ENCODE peak calls at places on chromosome 17, in seven cellular contexts. C is AML-193; L is stimulated activated CD8-positive, alpha-beta memory T cell treated with anti-CD3 and anti-CD28 coated beads, Interleukin-15, amount 100 ng/mL, for 1 hour; N is posterior vena cava; F is T-helper 1 cell; A is NCI-H748 treated with DMSO at 0.1 percent for 48 hours; P is H54. D is an unnamed sample.

GRCh38 chr17:37779554-37779953 is 34.7 kb upstream of the HNF1B start:
- DNase-seq in C (no peak), L (no peak), N (no peak), F (no peak), A (no peak), P (no peak), D (no peak)

GRCh38 chr17:46154151-46154816 is 38.9 kb downstream of the KANSL1 start:
- DNase-seq in C (no peak), L (no peak), N (peak; percentile 74), F (no peak), A (no peak), P (no peak), D (no peak)

GRCh38 chr17:18962494-18962815 is 10.5 kb downstream of the SLC5A10 start:
- DNase-seq in C (no peak), L (no peak), N (no peak), F (no peak), A (no peak), P (no peak), D (no peak)

GRCh38 chr17:68133370-68134045 is 98.0 kb downstream of the KPNA2 start:
- DNase-seq in C (no peak), L (no peak), N (no peak), F (no peak), A (no peak), P (no peak), D (no peak)

GRCh38 chr17:55964191-55964590 is 189.1 kb upstream of the ANKFN1 start:
- DNase-seq in C (no peak), L (no peak), N (no peak), F (no peak), A (no peak), P (no peak), D (no peak)

GRCh38 chr17:13544292-13544691 is 57.4 kb downstream of the HS3ST3A1 start:
- DNase-seq in C (no peak), L (no peak), N (no peak), F (no peak), A (no peak), P (peak; percentile 56), D (no peak)

GRCh38 chr17:82316651-82317393 is 586 bp downstream of the CD7 start:
- DNase-seq in C (no peak), L (no peak), N (no peak), F (no peak), A (no peak), P (no peak), D (no peak)

GRCh38 chr17:1966274-1967086 is 58.7 kb downstream of the RTN4RL1 start:
- DNase-seq in C (no peak), L (no peak), N (no peak), F (no peak), A (no peak), P (no peak), D (no peak)

GRCh38 chr17:14014647-14015046 is 54.7 kb upstream of the COX10 start:
- DNase-seq in C (no peak), L (no peak), N (no peak), F (no peak), A (no peak), P (no peak), D (no peak)

GRCh38 chr17:237406-237955 is 56.0 kb upstream of the DOC2B start:
- DNase-seq in C (no peak), L (no peak), N (peak; percentile 73), F (no peak), A (no peak), P (no peak), D (no peak)

GRCh38 chr17:1182831-1183578 is 3.2 kb upstream of the ABR start:
- DNase-seq in C (no peak), L (no peak), N (no peak), F (no peak), A (no peak), P (no peak), D (no peak)

GRCh38 chr17:52465407-52465806 is 306.9 kb upstream of the CA10 start:
- DNase-seq in C (no peak), L (no peak), N (peak; percentile 73), F (no peak), A (no peak), P (no peak), D (no peak)

GRCh38 chr17:78322327-78322857 is 37.5 kb downstream of the SOCS3 start:
- DNase-seq in C (no peak), L (no peak), N (no peak), F (no peak), A (no peak), P (no peak), D (no peak)

GRCh38 chr17:50478391-50479361 is at the start of gene RSAD1:
- DNase-seq in C (peak; percentile 93), L (peak; percentile 68), N (peak; percentile 95), F (peak; percentile 77), A (peak; percentile 78), P (peak; percentile 94), D (peak; percentile 83)

GRCh38 chr17:62164712-62165377 is 99.8 kb upstream of the MED13 start:
- DNase-seq in C (no peak), L (no peak), N (no peak), F (no peak), A (no peak), P (no peak), D (no peak)

GRCh38 chr17:79023886-79024771 is at the start of gene C1QTNF1:
- DNase-seq in C (no peak), L (no peak), N (peak; percentile 91), F (no peak), A (no peak), P (no peak), D (peak; percentile 44)

GRCh38 chr17:2259769-2260536 is 43.6 kb downstream of the SMG6 start:
- DNase-seq in C (no peak), L (no peak), N (no peak), F (peak; percentile 20), A (no peak), P (no peak), D (no peak)

D was measured in NCI-H345.